ENCODE peak calls at places on chromosomes 4 and X, in eight cellular contexts. U is left lung, D is brain microvascular endothelial cell, H is cardiac fibroblast, S is pancreas, F is fibroblast of mammary gland, V is B cell, C is endothelial cell. O is an unnamed sample.

GRCh38 chrX:154457491-154458115 is 478 bp upstream of the PLXNA3 start:
- DNase-seq in U (peak; percentile 57), D (no peak), H (peak; percentile 29), S (peak; percentile 51), F (no peak), V (peak; percentile 86), C (no peak), O (peak; percentile 83)

GRCh38 chr4:185256444-185256843 is 47.0 kb downstream of the SNX25 start:
- DNase-seq in U (no peak), D (peak; percentile 76), H (peak; percentile 37), S (no peak), F (peak; percentile 81), V (no peak), C (no peak), O (no peak)

GRCh38 chr4:28675582-28675981 is 1814.9 kb downstream of the STIM2 start:
- DNase-seq in U (no peak), D (peak; percentile 4), H (peak; percentile 2), S (no peak), F (peak; percentile 66), V (no peak), C (no peak), O (no peak)

GRCh38 chrX:34877451-34877850 is 65.1 kb upstream of the FAM47B start:
- DNase-seq in U (no peak), D (peak; percentile 48), H (no peak), S (no peak), F (peak; percentile 32), V (no peak), C (no peak), O (no peak)

GRCh38 chrX:71989768-71990167 is 79.1 kb downstream of the NHSL2 start:
- DNase-seq in U (no peak), D (peak; percentile 43), H (peak; percentile 46), S (no peak), F (peak; percentile 91), V (no peak), C (no peak), O (no peak)

GRCh38 chr4:17781072-17781830 is at the start of gene FAM184B:
- DNase-seq in U (no peak), D (no peak), H (no peak), S (no peak), F (no peak), V (no peak), C (peak; percentile 17), O (no peak)

GRCh38 chr4:17272154-17272553 is 239.7 kb downstream of the QDPR start:
- DNase-seq in U (no peak), D (peak; percentile 31), H (no peak), S (no peak), F (no peak), V (no peak), C (no peak), O (no peak)

GRCh38 chrX:4320436-4320947 is 607.0 kb upstream of the PRKX start:
- DNase-seq in U (no peak), D (no peak), H (no peak), S (no peak), F (no peak), V (no peak), C (no peak), O (no peak)

GRCh38 chrX:2928583-2929434 is at the start of gene ARSD:
- DNase-seq in U (peak; percentile 97), D (peak; percentile 85), H (peak; percentile 95), S (peak; percentile 90), F (peak; percentile 90), V (peak; percentile 77), C (peak; percentile 66), O (peak; percentile 72)

GRCh38 chrX:130171446-130172126 is at the start of gene RAB33A:
- DNase-seq in U (no peak), D (no peak), H (peak; percentile 21), S (no peak), F (no peak), V (peak; percentile 59), C (peak; percentile 29), O (peak; percentile 16)

GRCh38 chr4:105951198-105951597 is 55.9 kb downstream of the NPNT start:
- DNase-seq in U (no peak), D (peak; percentile 48), H (peak; percentile 54), S (no peak), F (peak; percentile 40), V (no peak), C (no peak), O (no peak)

GRCh38 chrX:15299945-15300851 is 15.2 kb downstream of the ASB11 start:
- DNase-seq in U (no peak), D (no peak), H (peak; percentile 40), S (no peak), F (peak; percentile 28), V (peak; percentile 7), C (no peak), O (no peak)

GRCh38 chr4:111362891-111363290 is 740.0 kb upstream of the PITX2 start:
- DNase-seq in U (no peak), D (no peak), H (peak; percentile 19), S (no peak), F (peak; percentile 98), V (no peak), C (no peak), O (no peak)

GRCh38 chr4:129350800-129351199 is 254.8 kb downstream of the C4orf33 start:
- DNase-seq in U (no peak), D (no peak), H (no peak), S (no peak), F (peak; percentile 32), V (no peak), C (no peak), O (no peak)

GRCh38 chr4:129355031-129355430 is 259.1 kb downstream of the C4orf33 start:
- DNase-seq in U (no peak), D (no peak), H (peak; percentile 28), S (no peak), F (peak; percentile 70), V (no peak), C (no peak), O (no peak)

GRCh38 chr4:129352480-129352879 is 256.5 kb downstream of the C4orf33 start:
- DNase-seq in U (no peak), D (no peak), H (no peak), S (no peak), F (no peak), V (no peak), C (no peak), O (no peak)

GRCh38 chr4:129355529-129355928 is 259.6 kb downstream of the C4orf33 start:
- DNase-seq in U (no peak), D (peak; percentile 4), H (peak; percentile 39), S (no peak), F (peak; percentile 67), V (no peak), C (no peak), O (no peak)

DNA sequence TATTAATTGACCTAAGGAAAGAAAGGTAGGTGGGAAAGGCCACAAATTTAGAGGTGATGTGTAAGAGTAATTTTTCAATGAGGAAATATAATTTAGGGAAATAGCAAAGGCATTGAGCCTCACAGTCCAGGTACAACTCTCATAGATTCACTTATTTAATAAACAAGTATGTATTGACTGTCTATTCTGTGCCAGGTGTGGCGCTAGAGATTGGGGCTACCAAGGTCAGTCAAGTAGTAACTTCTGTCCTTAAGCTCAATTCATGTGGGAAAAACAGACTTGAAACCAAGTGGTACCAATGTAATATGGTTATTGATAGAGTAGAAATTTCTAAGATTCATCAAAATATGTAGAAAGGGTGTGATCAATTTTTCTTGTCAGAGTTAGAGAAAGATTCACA is 257.5 kb downstream of the C4orf33 start:
- DNase-seq in U (no peak), D (no peak), H (no peak), S (no peak), F (no peak), V (no peak), C (no peak), O (no peak)
- TF ChIP-seq CTCF in U (no peak), D (no peak), H (no peak), S (no peak), F (no peak), V (no peak), C (no peak), O (no peak)

GRCh38 chr4:3252480-3252828 is 3.5 kb downstream of the MSANTD1 start:
- DNase-seq in U (peak; percentile 4), D (no peak), H (no peak), S (no peak), F (no peak), V (no peak), C (no peak), O (no peak)

GRCh38 chr4:3252831-3253641 is 4.1 kb downstream of the MSANTD1 start:
- DNase-seq in U (peak; percentile 24), D (no peak), H (no peak), S (no peak), F (no peak), V (no peak), C (no peak), O (peak; percentile 20)

GRCh38 chr4:3250438-3250955 is 1.5 kb downstream of the MSANTD1 start:
- DNase-seq in U (peak; percentile 83), D (no peak), H (no peak), S (no peak), F (no peak), V (no peak), C (no peak), O (peak; percentile 59)

GRCh38 chr4:3250956-3251690 is 2.2 kb downstream of the MSANTD1 start:
- DNase-seq in U (peak; percentile 74), D (no peak), H (no peak), S (no peak), F (no peak), V (no peak), C (no peak), O (no peak)

DNA sequence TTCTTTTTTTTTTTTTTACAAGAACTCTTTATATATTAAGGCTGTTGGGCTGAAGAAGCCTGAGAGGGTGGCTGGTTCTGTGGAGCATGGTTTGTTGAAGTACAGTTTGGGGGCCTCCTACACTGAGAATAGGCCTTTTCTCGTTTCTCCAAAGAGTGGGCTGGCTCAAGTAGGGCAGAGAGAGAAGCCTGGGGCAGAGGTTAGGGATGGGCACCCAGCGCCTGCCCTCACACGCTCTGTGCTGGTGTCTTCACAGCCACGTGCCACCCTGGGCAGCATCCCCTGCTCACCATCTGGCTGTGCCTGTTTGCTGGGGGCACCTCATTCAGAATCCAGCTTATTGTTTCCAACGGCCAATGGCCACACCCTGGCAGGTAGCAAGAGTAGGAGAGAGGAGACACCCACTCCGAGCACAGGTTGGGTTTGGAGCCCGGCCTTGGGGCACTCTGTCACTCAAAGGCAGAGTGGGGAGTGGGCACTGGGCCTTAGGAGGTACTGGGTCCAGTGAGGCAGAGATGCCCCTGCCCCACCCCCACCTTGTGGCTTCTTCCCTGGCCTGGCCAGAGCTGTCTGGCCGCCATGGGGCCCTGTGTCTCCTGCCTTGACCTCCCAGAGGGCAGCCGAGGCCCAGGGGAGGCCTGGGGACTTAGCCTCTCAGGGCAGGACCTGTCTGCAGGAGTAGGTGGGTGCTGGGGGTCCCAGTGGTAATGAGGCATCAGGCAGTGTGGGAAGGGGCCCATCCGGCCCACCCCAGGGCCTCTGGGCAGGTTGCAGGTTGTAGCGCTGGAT is 2.9 kb downstream of the MSANTD1 start:
- DNase-seq in U (no peak), D (no peak), H (no peak), S (no peak), F (no peak), V (no peak), C (no peak), O (peak; percentile 20)
- TF ChIP-seq CTCF in U (no peak), D (no peak), H (no peak), S (no peak), F (no peak), V (no peak), C (no peak), O (no peak)

GRCh38 chr4:56611501-56611900 is 69.6 kb downstream of the HOPX start:
- DNase-seq in U (no peak), D (no peak), H (no peak), S (no peak), F (peak; percentile 33), V (no peak), C (no peak), O (no peak)
- TF ChIP-seq CTCF in U (no peak), D (no peak), H (no peak), S (no peak), F (no peak), V (no peak), C (no peak), O (no peak)

GRCh38 chr4:177579649-177580048 is 137.4 kb upstream of the AGA start:
- DNase-seq in U (no peak), D (no peak), H (no peak), S (no peak), F (peak; percentile 8), V (no peak), C (no peak), O (no peak)
- TF ChIP-seq CTCF in U (no peak), D (no peak), H (no peak), S (no peak), F (peak; percentile 26), V (no peak), C (no peak), O (no peak)